ENCODE peak calls at places on chromosome 13, in seven cellular contexts. F is heart left ventricle, J is IMR-90, A is ovary, P is colonic mucosa, Y is heart right ventricle, C is cardiac muscle cell. T is an unnamed sample. For H3K9me3, the result is how much of the 10 kb centered on the place peaks cover.

GRCh38 chr13:109788372-109789195 is 2.2 kb upstream of the IRS2 start:
- DNase-seq in F (no peak), P (no peak), A (no peak), J (no peak), C (no peak), Y (no peak), T (no peak)

GRCh38 chr13:98576215-98576945 is 527 bp downstream of the STK24 start:
- DNase-seq in J (no peak), C (peak), Y (peak), A (peak), P (peak), F (peak), T (no peak)

GRCh38 chr13:83935566-83935965 is 53.3 kb upstream of the SLITRK1 start:
- DNase-seq in F (no peak), C (no peak), Y (no peak), P (no peak), J (no peak), A (no peak), T (no peak)

GRCh38 chr13:95256086-95256485 is 45.2 kb downstream of the ABCC4 start:
- DNase-seq in P (no peak), J (peak), A (no peak), Y (no peak), C (no peak), F (no peak), T (no peak)

GRCh38 chr13:23806874-23807522 is 82.2 kb downstream of the MIPEP start:
- DNase-seq in A (no peak), C (no peak), F (no peak), Y (no peak), J (peak), P (no peak), T (no peak)

GRCh38 chr13:98147521-98147920 is 4.6 kb downstream of the FARP1 start:
- DNase-seq in C (no peak), P (no peak), A (no peak), Y (no peak), J (no peak), F (no peak), T (no peak)

GRCh38 chr13:32019612-32020233 is 11.9 kb upstream of the FRY start:
- DNase-seq in F (peak), A (peak), J (peak), P (peak), C (peak), Y (no peak), T (no peak)

GRCh38 chr13:110431851-110432294 is 124.8 kb downstream of the COL4A2 start:
- DNase-seq in Y (no peak), A (no peak), C (no peak), P (no peak), F (peak), J (no peak), T (peak)

GRCh38 chr13:52847682-52848432 is 583 bp downstream of the PCDH8 start:
- DNase-seq in Y (no peak), P (no peak), C (no peak), A (no peak), F (no peak), J (no peak), T (no peak)

GRCh38 chr13:99215466-99215865 is 14.8 kb downstream of the UBAC2 start:
- DNase-seq in P (no peak), C (no peak), J (no peak), F (peak), Y (no peak), A (no peak), T (peak)

GRCh38 chr13:40189885-40190655 is 476.4 kb downstream of the FOXO1 start:
- DNase-seq in C (no peak), A (peak), Y (no peak), F (peak), J (no peak), P (no peak), T (no peak)

GRCh38 chr13:50140153-50140552 is 124.9 kb downstream of the KCNRG start:
- DNase-seq in C (no peak), F (no peak), A (no peak), Y (no peak), J (no peak), P (no peak), T (no peak)

GRCh38 chr13:38602261-38602660 is 84.6 kb upstream of the FREM2 start:
- DNase-seq in J (no peak), P (no peak), F (no peak), A (no peak), C (no peak), Y (no peak), T (no peak)

GRCh38 chr13:33119022-33119735 is 103.0 kb downstream of the KL start:
- DNase-seq in P (no peak), Y (no peak), F (no peak), J (no peak), C (no peak), A (no peak), T (no peak)

GRCh38 chr13:33610471-33611015 is 207.4 kb upstream of the RFC3 start:
- DNase-seq in F (peak), C (no peak), J (no peak), A (no peak), Y (peak), P (peak), T (peak)

GRCh38 chr13:79937311-79938243 is 403.3 kb downstream of the SPRY2 start:
- DNase-seq in C (no peak), P (no peak), F (no peak), J (no peak), A (no peak), Y (no peak), T (no peak)

GRCh38 chr13:99224019-99224418 is 23.4 kb downstream of the UBAC2 start:
- DNase-seq in P (no peak), F (no peak), A (no peak), Y (no peak), C (no peak), J (no peak), T (no peak)

GRCh38 chr13:26480246-26480855 is 77.1 kb upstream of the WASF3 start:
- DNase-seq in J (peak), P (peak), Y (no peak), F (no peak), A (no peak), C (no peak), T (no peak)
- TF ChIP-seq CTCF in J (no peak), P (no peak), Y (no peak), F (no peak), A (no peak), C (no peak), T (no peak)

DNA sequence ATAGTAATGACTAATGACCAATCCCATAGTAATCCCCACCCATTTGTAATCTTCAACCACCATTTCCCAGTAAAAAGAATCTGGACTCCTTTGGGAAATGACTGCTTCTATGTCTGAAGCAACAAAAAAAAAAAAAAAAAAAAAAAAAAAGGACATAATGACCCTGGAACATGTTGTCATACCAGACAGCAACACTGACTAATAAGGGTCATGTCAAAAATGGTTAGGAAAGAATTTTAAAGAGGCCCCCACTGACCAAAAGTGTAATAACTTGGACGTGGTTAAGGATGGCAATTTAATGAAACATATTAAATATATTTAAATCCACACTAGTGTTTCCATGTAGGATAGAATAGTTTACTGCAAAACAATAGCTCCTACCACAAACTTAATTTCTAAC is 88.2 kb downstream of the TUBA3C start:
- DNase-seq in F (no peak), J (no peak), A (no peak), C (no peak), Y (no peak), P (no peak), T (no peak)
- H3K9me3 ChIP-seq in F (under half), J (under half), A (under half), C (under half), Y (under half), P (under half), T (under half)

GRCh38 chr13:29418026-29418425 is 177.5 kb downstream of the SLC7A1 start:
- DNase-seq in Y (no peak), J (no peak), A (no peak), P (no peak), C (no peak), F (no peak), T (no peak)
- TF ChIP-seq CTCF in Y (no peak), J (no peak), A (no peak), P (no peak), C (no peak), F (no peak), T (no peak)

GRCh38 chr13:88590574-88590973 is 919.4 kb downstream of the SLITRK5 start:
- DNase-seq in F (no peak), C (no peak), Y (no peak), A (no peak), J (no peak), P (no peak), T (no peak)

GRCh38 chr13:88592105-88592504 is 920.9 kb downstream of the SLITRK5 start:
- DNase-seq in P (no peak), F (no peak), C (no peak), J (no peak), A (no peak), Y (no peak), T (no peak)

DNA sequence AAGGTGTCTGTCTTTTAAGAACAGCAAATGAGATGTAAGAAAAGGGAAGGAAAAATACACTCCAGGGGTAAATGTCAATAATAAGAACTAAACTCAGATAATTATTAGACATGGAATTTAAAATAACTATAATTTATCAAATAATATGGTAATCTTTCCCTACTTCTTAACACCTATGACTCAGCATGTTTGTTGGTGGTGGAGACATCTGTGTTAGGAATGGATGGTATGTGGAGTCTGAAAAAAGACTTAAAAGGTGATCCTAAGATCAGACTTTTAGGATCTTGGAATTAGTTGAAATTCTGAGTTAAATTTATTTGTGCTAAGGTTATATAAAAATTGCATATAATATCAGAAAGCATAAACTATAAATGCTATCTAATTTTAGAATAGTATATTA is 915.1 kb downstream of the SLITRK5 start:
- DNase-seq in J (no peak), P (no peak), C (no peak), A (no peak), Y (no peak), F (no peak), T (no peak)
- H3K9me3 ChIP-seq in J (under half), P (under half), C (under half), A (under half), Y (under half), F (under half), T (under half)

DNA sequence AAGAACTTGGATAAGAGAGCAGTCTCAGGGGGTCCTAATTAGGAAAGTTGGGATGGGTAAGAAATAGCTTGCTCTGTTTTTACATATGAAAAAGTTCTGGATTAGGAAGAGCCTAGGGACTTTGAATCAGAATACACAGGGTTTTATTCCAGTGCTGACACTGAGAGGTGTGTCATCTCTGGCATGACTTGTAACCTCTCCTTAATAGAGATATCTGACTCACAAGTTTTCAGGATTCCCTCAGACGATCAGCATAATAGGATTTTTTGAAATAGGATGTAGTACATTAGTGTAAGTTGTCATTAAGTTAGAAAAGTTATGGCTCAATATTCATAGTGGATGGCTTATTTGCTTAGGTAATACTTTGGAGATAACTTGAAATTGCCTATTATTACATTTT is 555.2 kb upstream of the MIR17HG start:
- DNase-seq in F (no peak), P (no peak), J (no peak), Y (no peak), A (no peak), C (no peak), T (no peak)
- TF ChIP-seq CTCF in F (no peak), P (no peak), J (no peak), Y (no peak), A (no peak), C (no peak), T (no peak)

DNA sequence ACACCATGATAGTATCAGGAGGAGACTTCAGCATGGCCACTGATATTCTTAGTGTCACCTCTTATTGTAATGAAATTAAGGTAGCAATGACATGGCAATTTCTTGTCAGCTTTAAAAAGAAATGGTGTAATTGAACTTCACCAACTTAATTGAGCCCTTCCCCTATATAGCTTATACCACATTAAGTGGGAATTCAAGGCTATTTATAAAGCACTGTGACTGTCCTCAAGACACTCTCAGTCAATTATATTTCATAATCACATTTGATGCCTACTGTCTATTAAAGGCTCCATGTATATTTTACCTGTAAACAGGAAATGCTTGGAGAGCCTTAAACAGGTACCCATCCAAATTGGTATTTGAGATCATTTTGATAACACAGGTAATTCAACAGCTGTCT is 28.3 kb downstream of the KLF12 start:
- DNase-seq in C (no peak), A (no peak), Y (no peak), F (no peak), P (no peak), J (no peak), T (no peak)
- H3K9me3 ChIP-seq in C (under half), A (under half), Y (under half), F (under half), P (under half), J (under half), T (under half)

DNA sequence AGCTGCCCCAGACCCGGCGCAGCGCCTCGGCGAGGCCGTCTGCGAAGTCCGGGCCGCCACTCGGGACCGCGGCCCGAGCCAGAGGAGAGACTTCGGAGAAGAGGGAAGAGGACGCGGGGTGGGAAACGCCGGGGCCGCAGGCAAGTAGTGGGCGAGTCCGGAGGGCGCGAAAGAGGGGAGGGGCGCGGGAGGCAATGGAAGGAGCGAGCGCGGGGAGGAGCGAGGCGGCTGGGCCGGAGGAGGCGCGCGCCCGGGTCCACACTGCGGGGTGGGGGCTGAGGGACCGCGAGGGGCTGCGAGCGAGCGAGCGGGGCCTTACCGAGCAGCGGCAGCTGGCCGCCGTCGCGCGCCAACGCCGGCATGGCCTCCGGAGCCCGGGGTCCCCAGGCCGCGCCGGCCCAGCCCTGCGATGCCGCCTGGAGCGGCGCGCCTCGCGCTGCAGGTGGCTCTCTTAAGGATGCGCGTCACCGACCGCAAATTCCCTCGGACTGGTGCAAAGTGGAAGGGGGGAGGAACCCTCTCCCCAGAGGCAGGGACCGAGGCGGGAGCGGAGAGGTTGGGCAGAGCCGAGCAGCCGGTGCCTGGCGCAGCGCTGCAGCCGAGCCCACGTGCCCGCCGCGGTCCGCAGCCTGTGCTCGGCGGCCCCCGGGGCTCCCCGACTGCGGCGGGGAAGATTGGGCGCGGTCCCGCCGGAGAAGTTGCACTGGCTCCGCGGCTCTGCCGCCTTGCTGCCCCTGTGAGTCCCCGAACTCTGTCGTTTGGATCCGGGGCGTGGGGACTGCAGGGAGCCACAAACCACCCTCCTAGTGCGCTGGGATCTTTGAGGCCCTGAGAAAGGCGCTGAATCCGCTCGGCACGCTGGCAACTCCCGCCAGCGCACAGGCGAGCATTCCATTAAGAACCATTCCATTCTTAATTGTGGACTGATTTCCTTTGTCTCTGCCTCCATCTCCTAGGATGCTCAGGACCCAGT is at the start of gene FLT3:
- DNase-seq in Y (peak), C (peak), J (peak), A (no peak), F (peak), P (peak), T (no peak)
- TF ChIP-seq CTCF in Y (no peak), C (no peak), J (no peak), A (no peak), F (no peak), P (no peak), T (no peak)

GRCh38 chr13:111962431-111962891 is 104.5 kb upstream of the SOX1 start:
- DNase-seq in J (no peak), F (no peak), Y (no peak), C (no peak), A (no peak), P (no peak), T (no peak)
- H3K9me3 ChIP-seq in J (under half), F (under half), Y (under half), C (under half), A (under half), P (under half), T (under half)

GRCh38 chr13:59823495-59823894 is 340.2 kb downstream of the DIAPH3 start:
- DNase-seq in Y (no peak), J (peak), P (no peak), A (no peak), C (no peak), F (no peak), T (no peak)
- TF ChIP-seq CTCF in Y (no peak), J (no peak), P (no peak), A (no peak), C (no peak), F (no peak), T (no peak)

GRCh38 chr13:93227280-93227905 is 786 bp downstream of the GPC6 start:
- DNase-seq in F (no peak), J (peak), A (peak), Y (no peak), P (no peak), C (peak), T (no peak)
- H3K9me3 ChIP-seq in F (under half), J (under half), A (under half), Y (under half), P (under half), C (under half), T (under half)

T was measured in right atrium auricular region.